ENCODE peak calls at places on chromosomes 2 and 18, in five cellular contexts. W is IMR-90, K is heart right ventricle, E is psoas muscle, A is substantia nigra. P is an unnamed sample.
A peak's percentile ranks its signal among the peaks of the same experiment; 100 is the strongest.

GRCh38 chr18:61531182-61531581 is 198.0 kb downstream of the CDH20 start:
- DNase-seq in A (peak; percentile 96), E (no peak), K (peak; percentile 51), W (no peak), P (no peak)

GRCh38 chr2:102449370-102449974 is 23.6 kb upstream of the SLC9A4 start:
- DNase-seq in E (no peak), A (no peak), K (peak; percentile 17), W (peak; percentile 47), P (peak; percentile 35)

GRCh38 chr18:31041346-31042067 is 1.0 kb downstream of the DSC3 start:
- DNase-seq in A (no peak), E (peak; percentile 27), K (no peak), W (no peak), P (peak; percentile 7)

GRCh38 chr2:88826399-88826798 is 134.9 kb downstream of the RPIA start:
- DNase-seq in E (no peak), K (no peak), A (no peak), W (no peak), P (no peak)

GRCh38 chr2:59096952-59097351 is 855.8 kb upstream of the FANCL start:
- DNase-seq in W (no peak), K (no peak), E (no peak), A (no peak), P (no peak)

GRCh38 chr18:43601432-43601831 is 324.1 kb upstream of the SYT4 start:
- DNase-seq in A (no peak), W (no peak), K (no peak), E (no peak), P (no peak)

GRCh38 chr2:3481736-3482362 is 37.5 kb downstream of the ADI1 start:
- DNase-seq in A (no peak), E (peak; percentile 38), W (no peak), K (no peak), P (no peak)

GRCh38 chr2:25369439-25369838 is 27.7 kb upstream of the DNMT3A start:
- DNase-seq in W (no peak), K (no peak), A (peak; percentile 29), E (no peak), P (no peak)

GRCh38 chr2:54557601-54558187 is 101.6 kb downstream of the SPTBN1 start:
- DNase-seq in E (peak; percentile 74), K (peak; percentile 64), W (no peak), A (peak; percentile 51), P (peak; percentile 65)

GRCh38 chr18:13614701-13615288 is 111.6 kb downstream of the FAM210A start:
- DNase-seq in A (peak; percentile 46), W (no peak), K (no peak), E (peak; percentile 62), P (no peak)

GRCh38 chr2:164705412-164706167 is 84.3 kb upstream of the GRB14 start:
- DNase-seq in W (no peak), E (no peak), K (no peak), A (no peak), P (no peak)

GRCh38 chr2:164711246-164712138 is 90.2 kb upstream of the GRB14 start:
- DNase-seq in E (no peak), W (no peak), K (no peak), A (no peak), P (no peak)

GRCh38 chr2:164706522-164706921 is 85.2 kb upstream of the GRB14 start:
- DNase-seq in W (peak; percentile 76), K (no peak), A (no peak), E (no peak), P (no peak)

GRCh38 chr2:164714471-164714870 is 93.2 kb upstream of the GRB14 start:
- DNase-seq in K (no peak), W (no peak), E (no peak), A (no peak), P (no peak)

GRCh38 chr2:164710252-164710633 is 89.0 kb upstream of the GRB14 start:
- DNase-seq in W (peak; percentile 77), K (no peak), A (no peak), E (no peak), P (no peak)
- H3K27ac ChIP-seq in W (no peak overlapping the region), K (no peak overlapping the region), A (no peak overlapping the region), E (no peak overlapping the region), P (peak overlapping the region; percentile 66)

GRCh38 chr2:7847321-7847720 is 834.5 kb upstream of the ID2 start:
- DNase-seq in A (no peak), K (no peak), E (no peak), W (peak; percentile 5), P (no peak)
- H3K27ac ChIP-seq in A (no peak overlapping the region), K (no peak overlapping the region), E (no peak overlapping the region), W (no peak overlapping the region), P (peak overlapping the region; percentile 52)

DNA sequence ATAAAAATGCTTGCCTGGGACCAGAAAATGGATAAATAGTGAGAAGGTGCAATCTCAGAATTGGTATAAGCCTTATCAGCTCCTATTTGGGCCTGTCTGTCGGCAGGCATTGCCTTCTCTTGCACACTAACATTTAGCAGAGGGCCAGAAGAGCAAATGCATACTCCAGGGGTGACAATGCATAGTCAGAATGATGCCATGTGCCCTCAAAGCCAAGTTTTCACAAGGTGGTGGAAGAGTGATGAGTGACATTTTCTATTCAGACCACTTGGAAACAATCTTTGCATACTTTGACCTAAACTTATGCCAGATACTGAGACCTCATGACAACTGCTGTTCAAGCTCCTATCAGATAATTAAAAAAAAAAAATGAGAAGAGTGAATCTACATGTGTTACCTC is 276.3 kb downstream of the SETBP1 start:
- DNase-seq in E (no peak), A (no peak), K (no peak), W (no peak), P (no peak)
- H3K27ac ChIP-seq in E (no peak overlapping the region), A (no peak overlapping the region), K (no peak overlapping the region), W (no peak overlapping the region), P (no peak overlapping the region)

GRCh38 chr2:85601771-85602475 is 575 bp downstream of the TMEM150A start:
- DNase-seq in A (peak; percentile 85), W (no peak), E (peak; percentile 90), K (peak; percentile 79), P (peak; percentile 82)

GRCh38 chr2:85598594-85599340 is 3.2 kb downstream of the RNF181 start:
- DNase-seq in E (peak; percentile 26), W (no peak), K (no peak), A (no peak), P (no peak)

GRCh38 chr2:85600951-85601770 is 1.3 kb downstream of the TMEM150A start:
- DNase-seq in A (no peak), E (peak; percentile 45), K (no peak), W (no peak), P (no peak)

GRCh38 chr2:85599468-85600234 is 2.8 kb downstream of the TMEM150A start:
- DNase-seq in E (peak; percentile 48), W (no peak), A (no peak), K (no peak), P (no peak)

DNA sequence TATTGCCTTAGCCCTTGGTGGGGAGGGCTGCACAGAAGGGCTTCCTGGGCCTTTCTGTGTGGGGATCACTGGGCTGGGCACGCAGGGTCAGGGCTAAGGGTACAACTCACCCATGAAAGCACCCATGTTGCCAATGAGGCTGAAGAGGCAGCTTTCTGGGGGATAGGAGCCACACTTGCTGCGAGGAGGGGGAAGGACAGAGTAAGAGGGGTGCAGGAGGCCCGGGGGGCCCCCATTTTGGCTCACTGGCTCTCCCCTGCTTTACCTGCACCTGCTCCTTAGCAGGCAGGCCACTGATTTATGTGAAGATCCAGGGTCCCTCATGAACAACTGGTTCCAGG is 2.3 kb downstream of the TMEM150A start:
- DNase-seq in W (no peak), K (no peak), E (no peak), A (no peak), P (no peak)
- H3K27ac ChIP-seq in W (no peak overlapping the region), K (no peak overlapping the region), E (peak overlapping the region; percentile 13), A (no peak overlapping the region), P (no peak overlapping the region)

DNA sequence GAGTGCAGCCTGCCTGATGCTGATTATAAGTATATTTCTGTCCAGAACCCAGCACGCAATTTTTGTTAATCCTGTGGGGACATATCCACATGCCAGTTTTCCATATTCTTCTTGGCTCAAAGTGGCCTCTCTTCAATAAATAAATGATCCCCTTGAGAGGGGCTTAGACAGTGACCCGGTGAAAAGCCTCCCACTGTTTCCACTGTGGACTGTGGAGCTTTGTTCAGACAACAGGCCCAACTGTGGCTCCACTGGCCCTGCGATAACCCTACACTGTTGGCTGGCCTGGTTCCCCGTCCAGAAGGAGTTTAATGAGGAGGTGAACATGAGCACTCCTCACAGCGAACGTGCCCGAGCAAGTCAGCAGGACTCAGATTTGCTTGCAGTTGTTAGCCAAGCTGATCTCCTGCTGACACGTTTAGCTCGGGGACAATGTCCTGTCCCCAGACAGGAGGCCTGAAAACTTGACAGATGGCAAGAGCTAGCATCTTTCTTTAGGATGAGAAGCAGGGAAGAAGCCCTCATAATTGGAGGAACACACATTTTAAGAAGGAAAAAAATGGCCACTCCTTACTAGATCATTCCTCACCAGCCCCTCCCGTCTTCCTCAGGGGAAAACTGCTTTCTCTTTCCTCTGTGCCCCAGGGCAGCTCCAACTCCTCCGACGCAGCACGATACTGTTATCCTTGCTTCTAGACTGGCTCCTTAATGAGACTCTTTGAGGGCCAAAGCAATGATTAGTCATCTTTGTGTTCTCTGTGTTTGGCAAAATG is 20.0 kb upstream of the MTCL1 start:
- DNase-seq in W (peak; percentile 32), A (no peak), E (no peak), K (no peak), P (no peak)
- H3K27ac ChIP-seq in W (no peak overlapping the region), A (no peak overlapping the region), E (no peak overlapping the region), K (no peak overlapping the region), P (no peak overlapping the region)

DNA sequence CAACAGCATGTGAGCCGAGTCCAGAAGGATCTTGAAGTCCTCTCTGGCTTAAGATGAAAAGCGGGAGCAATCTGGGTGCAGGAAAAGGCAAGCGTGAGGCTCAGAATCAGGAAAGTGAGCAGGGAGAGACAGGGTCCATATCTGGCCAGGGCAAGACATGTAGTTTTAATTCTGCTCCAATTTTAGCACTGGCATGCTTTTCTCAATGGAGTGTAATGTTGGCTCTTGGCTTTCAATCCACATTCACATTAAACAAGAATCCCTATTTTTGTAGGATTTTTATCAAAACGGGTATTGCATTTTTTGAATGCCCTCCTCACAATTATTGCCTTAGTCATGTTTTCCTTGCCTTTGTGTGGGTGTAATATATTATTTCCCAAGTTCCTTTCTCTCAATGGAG is 6.0 kb downstream of the SPATA3 start:
- DNase-seq in A (no peak), K (no peak), W (no peak), E (no peak), P (no peak)
- H3K27ac ChIP-seq in A (no peak overlapping the region), K (no peak overlapping the region), W (no peak overlapping the region), E (no peak overlapping the region), P (no peak overlapping the region)

DNA sequence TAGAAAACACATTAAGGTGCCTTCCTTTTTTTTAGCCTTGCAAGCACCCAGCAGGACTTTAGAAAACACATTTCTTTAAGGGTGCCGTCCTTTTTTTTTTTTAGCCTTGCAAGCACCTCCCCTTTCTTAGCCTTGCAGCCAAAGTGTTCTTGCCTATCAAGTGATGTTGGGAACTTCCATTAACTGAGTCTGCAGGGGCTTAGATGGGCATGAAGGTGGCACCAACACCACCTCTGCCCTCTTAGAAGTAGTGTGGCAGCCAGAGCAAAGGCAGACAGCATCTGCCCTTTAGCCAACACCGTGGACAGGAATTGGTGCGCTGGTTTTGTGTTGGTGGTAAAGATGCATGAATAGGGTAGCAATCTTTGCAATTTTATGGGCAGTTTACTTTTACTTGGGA is 211.6 kb upstream of the SP5 start:
- DNase-seq in E (no peak), W (no peak), A (no peak), K (no peak), P (no peak)
- H3K27ac ChIP-seq in E (no peak overlapping the region), W (no peak overlapping the region), A (no peak overlapping the region), K (peak overlapping the region; percentile 58), P (no peak overlapping the region)

GRCh38 chr2:100853909-100854810 is 34.2 kb downstream of the NPAS2 start:
- DNase-seq in K (no peak), W (no peak), A (no peak), E (no peak), P (no peak)
- H3K27ac ChIP-seq in K (no peak overlapping the region), W (no peak overlapping the region), A (no peak overlapping the region), E (no peak overlapping the region), P (no peak overlapping the region)